ENCODE peak calls at places on chromosomes 1 and 21, in five cellular contexts. P is A549, S is PC-3, H is mammary epithelial cell, A is left lung. V is an unnamed sample.

GRCh38 chr21:36697473-36698159 is 1.3 kb upstream of the SIM2 start:
- DNase-seq in P (no peak), A (no peak), H (no peak), S (no peak), V (no peak)

GRCh38 chr1:7538033-7538432 is 233.1 kb upstream of the VAMP3 start:
- DNase-seq in H (no peak), P (peak; percentile 54), S (peak; percentile 11), A (peak; percentile 20), V (peak; percentile 15)

GRCh38 chr1:30706528-30706927 is 16.9 kb downstream of the MATN1 start:
- DNase-seq in S (peak; percentile 15), A (peak; percentile 64), H (peak; percentile 23), P (no peak), V (no peak)

GRCh38 chr1:223844521-223844961 is 1.2 kb downstream of the TP53BP2 start:
- DNase-seq in P (no peak), H (no peak), S (peak; percentile 36), A (no peak), V (no peak)

GRCh38 chr21:35512321-35512720 is 463.2 kb upstream of the RUNX1 start:
- DNase-seq in H (no peak), S (no peak), A (no peak), P (no peak), V (no peak)

GRCh38 chr1:165352442-165353293 is 3.8 kb downstream of the LMX1A start:
- DNase-seq in A (no peak), H (no peak), P (no peak), S (no peak), V (no peak)

GRCh38 chr1:201903135-201903534 is 14.4 kb downstream of the SHISA4 start:
- DNase-seq in A (no peak), P (no peak), H (no peak), S (no peak), V (no peak)

GRCh38 chr1:169725930-169726329 is 7.9 kb downstream of the SELE start:
- DNase-seq in S (no peak), A (no peak), H (no peak), P (no peak), V (peak; percentile 72)

GRCh38 chr1:25695066-25695990 is 78.7 kb downstream of the MAN1C1 start:
- DNase-seq in P (peak; percentile 82), A (peak; percentile 73), H (peak; percentile 36), S (no peak), V (peak; percentile 75)

GRCh38 chr1:198922638-198923430 is 284.0 kb downstream of the PTPRC start:
- DNase-seq in H (no peak), A (no peak), P (no peak), S (no peak), V (no peak)

GRCh38 chr1:201361652-201362504 is 15.6 kb downstream of the TNNT2 start:
- DNase-seq in H (peak; percentile 29), P (peak; percentile 47), A (no peak), S (peak; percentile 93), V (peak; percentile 38)

GRCh38 chr21:17472167-17472566 is 40.7 kb upstream of the CXADR start:
- DNase-seq in H (no peak), S (no peak), P (no peak), A (no peak), V (no peak)

GRCh38 chr1:155320661-155321576 is at the start of gene RUSC1:
- DNase-seq in S (peak; percentile 41), P (no peak), A (peak; percentile 80), H (no peak), V (peak; percentile 75)

GRCh38 chr1:120179420-120180348 is 3.4 kb upstream of the SEC22B start:
- DNase-seq in P (no peak), S (peak; percentile 28), A (no peak), H (peak; percentile 24), V (no peak)

GRCh38 chr1:109547412-109548320 is 749 bp upstream of the GNAI3 start:
- DNase-seq in P (no peak), H (peak; percentile 36), S (peak; percentile 27), A (no peak), V (peak; percentile 49)

GRCh38 chr21:14916676-14917141 is 148.1 kb downstream of the NRIP1 start:
- DNase-seq in S (peak; percentile 91), A (no peak), H (no peak), P (no peak), V (no peak)

GRCh38 chr1:38064232-38064903 is 17.8 kb upstream of the POU3F1 start:
- DNase-seq in P (no peak), S (peak; percentile 69), A (no peak), H (peak; percentile 88), V (no peak)

GRCh38 chr1:204894606-204895005 is 23.9 kb downstream of the NFASC start:
- DNase-seq in H (peak; percentile 57), P (no peak), A (no peak), S (no peak), V (no peak)

GRCh38 chr1:157133431-157133830 is 4.8 kb downstream of the ETV3 start:
- DNase-seq in A (no peak), H (no peak), S (no peak), P (no peak), V (no peak)

GRCh38 chr1:233732206-233732605 is 118.3 kb downstream of the KCNK1 start:
- DNase-seq in P (no peak), H (no peak), A (no peak), S (no peak), V (no peak)

GRCh38 chr1:229420765-229421164 is 13.1 kb downstream of the ACTA1 start:
- DNase-seq in S (peak; percentile 31), H (no peak), P (peak; percentile 34), A (no peak), V (no peak)

GRCh38 chr1:199460933-199461332 is 566.6 kb upstream of the NR5A2 start:
- DNase-seq in S (no peak), P (no peak), H (no peak), A (no peak), V (no peak)

GRCh38 chr1:87329051-87329755 is 523 bp downstream of the LMO4 start:
- DNase-seq in S (peak; percentile 30), P (no peak), A (peak; percentile 49), H (peak; percentile 28), V (peak; percentile 79)

GRCh38 chr1:34427170-34427569 is 250.5 kb downstream of the C1orf94 start:
- DNase-seq in H (no peak), S (no peak), A (no peak), P (no peak), V (no peak)

GRCh38 chr1:32200226-32201010 is at the start of gene CCDC28B:
- DNase-seq in A (peak; percentile 62), H (peak; percentile 56), P (no peak), S (no peak), V (peak; percentile 49)

GRCh38 chr1:227429447-227430359 is 111.4 kb upstream of the CDC42BPA start:
- DNase-seq in A (no peak), P (peak; percentile 57), H (no peak), S (no peak), V (no peak)

GRCh38 chr1:202213361-202214088 is 19.9 kb downstream of the LGR6 start:
- DNase-seq in S (peak; percentile 42), H (no peak), P (peak; percentile 59), A (no peak), V (no peak)

DNA sequence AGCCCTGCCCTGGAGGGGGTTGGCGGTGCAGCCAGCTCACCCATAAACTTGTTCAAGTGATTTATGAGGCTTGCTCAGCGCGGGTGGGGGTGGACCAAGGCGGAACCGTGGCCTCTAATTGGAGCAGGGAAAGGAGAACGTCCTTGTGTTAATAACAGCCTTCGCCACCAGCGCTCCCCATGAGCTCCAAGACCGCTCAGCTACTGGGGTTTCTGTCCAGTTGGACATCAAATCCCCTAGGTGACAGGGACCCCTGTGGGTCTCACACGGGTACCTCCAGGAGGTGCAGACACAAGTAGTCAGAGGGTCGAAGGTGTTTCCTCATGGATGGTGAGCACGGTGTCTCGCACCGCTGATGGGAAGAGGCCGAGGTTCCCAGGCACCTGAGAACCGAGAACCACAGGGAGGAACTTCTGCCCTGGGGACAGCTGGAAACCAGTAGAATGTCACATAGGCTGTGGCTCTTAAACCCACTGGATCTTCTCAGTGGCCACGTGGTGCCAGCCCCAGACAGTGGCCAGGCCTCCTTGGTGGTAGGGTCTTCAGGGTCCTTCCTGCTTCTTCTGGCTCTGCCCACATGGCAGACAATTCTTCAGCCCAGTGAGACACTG is 3.7 kb upstream of the ACTRT2 start:
- DNase-seq in A (no peak), P (no peak), S (no peak), H (no peak), V (peak; percentile 19)
- H3K9me3 ChIP-seq in A (no peaks in the 10 kb centered on the region), P (no peaks in the 10 kb centered on the region), S (no peaks in the 10 kb centered on the region), H (peaks cover 25% of the 10 kb centered on the region), V (no peaks in the 10 kb centered on the region)

DNA sequence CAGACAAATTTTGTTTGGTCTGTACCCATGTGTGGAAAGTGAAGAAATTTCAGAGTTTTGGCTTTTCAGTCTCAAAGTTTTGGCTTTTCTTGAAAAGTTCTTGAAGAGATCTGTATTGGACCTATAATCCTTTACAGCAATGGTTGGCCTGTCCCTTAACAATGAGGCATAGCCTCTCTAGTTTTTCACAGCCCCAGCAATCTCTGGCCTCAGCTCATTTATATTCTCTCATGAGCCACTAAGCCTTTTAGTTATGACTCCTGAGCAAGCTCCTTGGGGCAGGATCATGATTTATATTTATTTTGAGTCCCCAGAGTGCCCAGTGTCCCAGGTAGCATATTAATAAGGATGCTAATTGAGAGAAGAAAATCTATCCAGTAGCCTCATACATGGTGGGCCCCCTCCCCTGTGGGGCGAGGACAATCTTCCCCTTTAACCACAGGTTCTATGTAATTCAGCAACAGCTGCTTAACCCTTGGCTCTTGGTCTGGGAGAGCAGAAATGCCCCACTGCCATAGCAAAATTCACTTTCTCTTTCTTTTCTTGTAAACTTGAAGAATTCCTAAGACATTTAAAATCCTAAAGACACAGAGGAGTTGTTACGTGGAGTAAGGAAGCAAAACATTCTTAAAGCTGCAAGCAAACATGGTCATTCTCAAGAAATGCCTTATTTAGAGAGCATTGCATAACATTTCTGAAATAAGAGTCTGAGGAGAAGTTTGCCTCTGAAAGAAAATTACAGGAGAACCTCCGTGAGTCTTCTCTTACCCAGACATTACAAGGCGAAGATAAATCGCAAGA is 6.3 kb downstream of the NGF start:
- DNase-seq in A (no peak), S (no peak), P (no peak), H (no peak), V (no peak)
- H3K27ac ChIP-seq in A (no peak overlapping the region), S (peak overlapping the region; percentile 27), P (no peak overlapping the region), H (no peak overlapping the region), V (peak overlapping the region; percentile 33)

GRCh38 chr1:53838654-53838974 is 518 bp upstream of the NDC1 start:
- DNase-seq in H (no peak), P (no peak), A (no peak), S (no peak), V (no peak)

GRCh38 chr1:53837924-53838653 is at the start of gene NDC1:
- DNase-seq in S (peak; percentile 96), A (peak; percentile 92), H (peak; percentile 96), P (peak; percentile 94), V (peak; percentile 95)

GRCh38 chr1:53833393-53833792 is 4.7 kb downstream of the NDC1 start:
- DNase-seq in H (no peak), S (no peak), P (no peak), A (no peak), V (no peak)

GRCh38 chr1:53834776-53835175 is 3.3 kb downstream of the NDC1 start:
- DNase-seq in A (no peak), H (no peak), S (no peak), P (no peak), V (no peak)

DNA sequence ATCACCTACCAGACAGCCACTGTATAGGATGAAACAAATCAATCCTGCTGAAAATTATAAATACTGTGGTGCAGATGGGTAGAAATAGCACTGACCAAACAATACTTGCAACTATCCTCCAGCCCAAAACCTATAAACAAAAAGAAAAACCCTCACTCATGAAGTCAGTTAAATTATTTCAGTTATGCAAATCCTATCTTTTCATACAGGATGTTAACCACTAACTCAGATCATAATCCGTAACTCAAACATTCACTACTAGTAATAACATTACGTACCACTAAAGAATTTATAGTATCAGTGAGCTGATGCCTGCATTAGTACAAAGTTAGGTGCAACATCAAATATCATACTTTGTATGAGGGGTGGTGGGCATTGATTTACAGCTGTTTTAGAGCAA is 2.6 kb downstream of the NDC1 start:
- DNase-seq in H (no peak), S (peak; percentile 75), P (no peak), A (no peak), V (no peak)
- H3K4me3 ChIP-seq in H (no peak overlapping the region), S (peak overlapping the region; percentile 95), P (no peak overlapping the region), A (no peak overlapping the region), V (no peak overlapping the region)

GRCh38 chr1:112317556-112317955 is 78.5 kb upstream of the CTTNBP2NL start:
- DNase-seq in A (no peak), P (no peak), S (no peak), H (no peak), V (no peak)
- H3K9me3 ChIP-seq in A (no peaks in the 10 kb centered on the region), P (no peaks in the 10 kb centered on the region), S (no peaks in the 10 kb centered on the region), H (no peaks in the 10 kb centered on the region), V (no peaks in the 10 kb centered on the region)

V was measured in right lobe of liver.